ENCODE peak calls at places on chromosomes 6 and 20, in five cellular contexts. H is mesendoderm; A is CD8-positive, alpha-beta memory T cell; N is OCI-LY7; L is body of pancreas. Y is an unnamed sample. For H3K4me1, the result is how much of the 10 kb centered on the place peaks cover.

GRCh38 chr6:90121982-90122381 is 174.7 kb downstream of the BACH2 start:
- DNase-seq in H (no peak), A (no peak), N (peak), L (no peak), Y (no peak)

GRCh38 chr20:13249118-13249859 is 28.2 kb downstream of the ISM1 start:
- DNase-seq in H (no peak), A (no peak), N (no peak), L (no peak), Y (no peak)

GRCh38 chr20:59455392-59456341 is 148.7 kb upstream of the PHACTR3 start:
- DNase-seq in H (peak), A (no peak), N (peak), L (peak), Y (no peak)

GRCh38 chr6:33967966-33968724 is 164.3 kb upstream of the MLN start:
- DNase-seq in H (peak), A (no peak), N (no peak), L (no peak), Y (no peak)

GRCh38 chr6:163414367-163415175 is at the start of gene QKI:
- DNase-seq in H (peak), A (peak), N (peak), L (peak), Y (peak)

GRCh38 chr6:65231616-65232015 is 475.4 kb downstream of the EYS start:
- DNase-seq in H (no peak), A (no peak), N (no peak), L (no peak), Y (no peak)

GRCh38 chr6:52381249-52381648 is 19.3 kb downstream of the PAQR8 start:
- DNase-seq in H (no peak), A (no peak), N (no peak), L (no peak), Y (no peak)

GRCh38 chr6:166745801-166746668 is 119.0 kb upstream of the RPS6KA2 start:
- DNase-seq in H (no peak), A (no peak), N (no peak), L (no peak), Y (no peak)

GRCh38 chr6:30647039-30647801 is at the start of gene C6orf136:
- DNase-seq in H (peak), A (peak), N (peak), L (peak), Y (peak)

GRCh38 chr6:155224031-155224451 is 39.8 kb upstream of the CLDN20 start:
- DNase-seq in H (no peak), A (peak), N (no peak), L (no peak), Y (no peak)

GRCh38 chr6:137233561-137234504 is 14.6 kb upstream of the IFNGR1 start:
- DNase-seq in H (peak), A (no peak), N (no peak), L (no peak), Y (no peak)

GRCh38 chr20:32155017-32155965 is 45.8 kb downstream of the TM9SF4 start:
- DNase-seq in H (peak), A (no peak), N (peak), L (peak), Y (peak)

GRCh38 chr6:135675862-135676261 is 175.6 kb upstream of the PDE7B start:
- DNase-seq in H (peak), A (no peak), N (peak), L (no peak), Y (no peak)

GRCh38 chr20:53489528-53489927 is 104.1 kb downstream of the ZNF217 start:
- DNase-seq in H (no peak), A (no peak), N (no peak), L (no peak), Y (no peak)

GRCh38 chr20:50438986-50439407 is 71.2 kb upstream of the PTPN1 start:
- DNase-seq in H (peak), A (no peak), N (no peak), L (no peak), Y (no peak)

GRCh38 chr20:34579191-34579661 is 20.7 kb downstream of the MAP1LC3A start:
- DNase-seq in H (no peak), A (no peak), N (no peak), L (no peak), Y (no peak)

GRCh38 chr6:167093922-167094432 is 28.9 kb upstream of the CCR6 start:
- DNase-seq in H (no peak), A (peak), N (no peak), L (no peak), Y (peak)

GRCh38 chr6:28282923-28283322 is 1.6 kb downstream of the PGBD1 start:
- DNase-seq in H (no peak), A (no peak), N (no peak), L (no peak), Y (no peak)

DNA sequence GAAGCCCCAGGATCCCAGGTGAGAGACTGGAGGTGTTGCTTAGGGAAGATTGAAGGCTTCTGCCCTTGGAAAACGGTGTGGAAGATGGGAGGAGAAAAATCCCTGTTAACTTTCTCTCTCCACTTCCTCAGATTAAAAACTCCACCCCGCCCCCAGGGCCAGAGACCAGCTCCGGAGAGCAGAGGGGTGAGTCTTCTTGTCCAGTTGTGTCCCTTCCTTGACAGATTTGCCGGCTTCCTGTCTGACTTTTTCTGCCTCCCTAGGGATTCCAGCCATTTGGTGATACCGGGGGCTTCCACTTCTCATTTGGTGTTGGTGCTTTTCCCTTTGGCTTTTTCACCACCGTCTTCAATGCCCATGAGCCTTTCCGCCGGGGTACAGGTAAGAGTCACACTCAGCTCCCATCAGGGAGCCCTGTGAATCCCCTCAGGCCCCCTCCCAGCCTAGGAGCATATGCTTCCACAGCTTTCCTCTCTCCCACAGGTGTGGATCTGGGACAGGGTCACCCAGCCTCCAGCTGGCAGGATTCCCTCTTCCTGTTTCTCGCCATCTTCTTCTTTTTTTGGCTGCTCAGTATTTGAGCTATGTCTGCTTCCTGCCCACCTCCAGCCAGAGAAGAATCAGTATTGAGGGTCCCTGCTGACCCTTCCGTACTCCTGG is 1.7 kb downstream of the RNF5 start:
- DNase-seq in H (no peak), A (no peak), N (no peak), L (no peak), Y (no peak)
- H3K27ac ChIP-seq in H (no peak), A (peak), N (no peak), L (no peak), Y (peak)

GRCh38 chr20:44896583-44896982 is 11.1 kb downstream of the YWHAB start:
- DNase-seq in H (no peak), A (no peak), N (peak), L (no peak), Y (no peak)
- H3K4me1 ChIP-seq in H (under half), A (half or more), N (under half), L (under half), Y (half or more)

GRCh38 chr6:63663147-63663877 is 27.7 kb downstream of the PHF3 start:
- DNase-seq in H (no peak), A (no peak), N (no peak), L (no peak), Y (no peak)
- H3K27ac ChIP-seq in H (no peak), A (no peak), N (peak), L (no peak), Y (peak)

GRCh38 chr6:105901583-105901982 is 184.6 kb upstream of the PRDM1 start:
- DNase-seq in H (no peak), A (no peak), N (no peak), L (no peak), Y (no peak)

GRCh38 chr6:105898286-105898685 is 187.8 kb upstream of the PRDM1 start:
- DNase-seq in H (no peak), A (no peak), N (peak), L (no peak), Y (no peak)

GRCh38 chr6:105902401-105903031 is 183.6 kb upstream of the PRDM1 start:
- DNase-seq in H (no peak), A (no peak), N (peak), L (no peak), Y (no peak)

GRCh38 chr6:105897131-105897530 is 189.0 kb upstream of the PRDM1 start:
- DNase-seq in H (no peak), A (no peak), N (no peak), L (no peak), Y (no peak)

GRCh38 chr6:105900120-105900937 is 185.8 kb upstream of the PRDM1 start:
- DNase-seq in H (peak), A (no peak), N (peak), L (no peak), Y (no peak)
- H3K4me1 ChIP-seq in H (under half), A (under half), N (half or more), L (under half), Y (under half)

Y was measured in left lung.